ENCODE peak calls at places on chromosomes 12 and 14, in five cellular contexts. One of them, this sample, is unnamed.
A peak's percentile ranks its signal among the peaks of the same experiment; 100 is the strongest.

GRCh38 chr14:91770185-91770584 is 38.3 kb upstream of the CATSPERB start:
- DNase-seq in A549: no peak
- DNase-seq in cardiac fibroblast: no peak
- DNase-seq in hepatocyte: no peak
- DNase-seq in CD4-positive, alpha-beta T cell: no peak
- DNase-seq in this sample: no peak

GRCh38 chr12:115700896-115701465 is 576.5 kb downstream of the MED13L start:
- DNase-seq in A549: no peak
- DNase-seq in cardiac fibroblast: no peak
- DNase-seq in hepatocyte: no peak
- DNase-seq in CD4-positive, alpha-beta T cell: no peak
- DNase-seq in this sample: peak; percentile 14

GRCh38 chr12:95216704-95217376 is 427 bp downstream of the FGD6 start:
- DNase-seq in A549: peak; percentile 49
- DNase-seq in cardiac fibroblast: peak; percentile 33
- DNase-seq in hepatocyte: no peak
- DNase-seq in CD4-positive, alpha-beta T cell: no peak
- DNase-seq in this sample: no peak

GRCh38 chr12:41769810-41770209 is 374.9 kb downstream of the GXYLT1 start:
- DNase-seq in A549: no peak
- DNase-seq in cardiac fibroblast: no peak
- DNase-seq in hepatocyte: no peak
- DNase-seq in CD4-positive, alpha-beta T cell: no peak
- DNase-seq in this sample: no peak

GRCh38 chr12:52533686-52534470 is 13.7 kb upstream of the KRT5 start:
- DNase-seq in A549: no peak
- DNase-seq in cardiac fibroblast: no peak
- DNase-seq in hepatocyte: no peak
- DNase-seq in CD4-positive, alpha-beta T cell: no peak
- DNase-seq in this sample: no peak

GRCh38 chr12:650983-651382 is 12.3 kb downstream of the NINJ2 start:
- DNase-seq in A549: no peak
- DNase-seq in cardiac fibroblast: no peak
- DNase-seq in hepatocyte: no peak
- DNase-seq in CD4-positive, alpha-beta T cell: no peak
- DNase-seq in this sample: no peak

GRCh38 chr12:131499160-131499863 is 211.6 kb upstream of the SFSWAP start:
- DNase-seq in A549: no peak
- DNase-seq in cardiac fibroblast: no peak
- DNase-seq in hepatocyte: peak; percentile 22
- DNase-seq in CD4-positive, alpha-beta T cell: no peak
- DNase-seq in this sample: no peak

GRCh38 chr12:21324551-21324950 is 10.2 kb downstream of the SLCO1A2 start:
- DNase-seq in A549: no peak
- DNase-seq in cardiac fibroblast: no peak
- DNase-seq in hepatocyte: no peak
- DNase-seq in CD4-positive, alpha-beta T cell: no peak
- DNase-seq in this sample: no peak

GRCh38 chr14:103121846-103122577 is 1.2 kb upstream of the TNFAIP2 start:
- DNase-seq in A549: peak; percentile 98
- DNase-seq in cardiac fibroblast: peak; percentile 88
- DNase-seq in hepatocyte: peak; percentile 87
- DNase-seq in CD4-positive, alpha-beta T cell: no peak
- DNase-seq in this sample: no peak

GRCh38 chr12:108833355-108833733 is 24.0 kb downstream of the SSH1 start:
- DNase-seq in A549: peak; percentile 79
- DNase-seq in cardiac fibroblast: peak; percentile 98
- DNase-seq in hepatocyte: peak; percentile 57
- DNase-seq in CD4-positive, alpha-beta T cell: no peak
- DNase-seq in this sample: no peak

GRCh38 chr14:31927348-31927826 is 149.7 kb upstream of the ARHGAP5 start:
- DNase-seq in A549: peak; percentile 84
- DNase-seq in cardiac fibroblast: peak; percentile 96
- DNase-seq in hepatocyte: peak; percentile 68
- DNase-seq in CD4-positive, alpha-beta T cell: no peak
- DNase-seq in this sample: peak; percentile 48

GRCh38 chr14:97233319-97233980 is 436.3 kb downstream of the VRK1 start:
- DNase-seq in A549: no peak
- DNase-seq in cardiac fibroblast: no peak
- DNase-seq in hepatocyte: no peak
- DNase-seq in CD4-positive, alpha-beta T cell: no peak
- DNase-seq in this sample: no peak

GRCh38 chr12:105588126-105588525 is 257.6 kb downstream of the C12orf75 start:
- DNase-seq in A549: no peak
- DNase-seq in cardiac fibroblast: no peak
- DNase-seq in hepatocyte: no peak
- DNase-seq in CD4-positive, alpha-beta T cell: no peak
- DNase-seq in this sample: no peak

GRCh38 chr14:102507026-102507860 is 2.3 kb downstream of the ANKRD9 start:
- DNase-seq in A549: no peak
- DNase-seq in cardiac fibroblast: no peak
- DNase-seq in hepatocyte: peak; percentile 8
- DNase-seq in CD4-positive, alpha-beta T cell: no peak
- DNase-seq in this sample: no peak

GRCh38 chr14:54881235-54881760 is 21.3 kb downstream of the GCH1 start:
- DNase-seq in A549: no peak
- DNase-seq in cardiac fibroblast: peak; percentile 88
- DNase-seq in hepatocyte: no peak
- DNase-seq in CD4-positive, alpha-beta T cell: no peak
- DNase-seq in this sample: no peak

GRCh38 chr12:3694673-3695072 is 58.2 kb downstream of the CRACR2A start:
- DNase-seq in A549: no peak
- DNase-seq in cardiac fibroblast: no peak
- DNase-seq in hepatocyte: no peak
- DNase-seq in CD4-positive, alpha-beta T cell: no peak
- DNase-seq in this sample: no peak

GRCh38 chr12:130501821-130502220 is 164.1 kb downstream of the PIWIL1 start:
- DNase-seq in A549: no peak
- DNase-seq in cardiac fibroblast: no peak
- DNase-seq in hepatocyte: no peak
- DNase-seq in CD4-positive, alpha-beta T cell: no peak
- DNase-seq in this sample: no peak

DNA sequence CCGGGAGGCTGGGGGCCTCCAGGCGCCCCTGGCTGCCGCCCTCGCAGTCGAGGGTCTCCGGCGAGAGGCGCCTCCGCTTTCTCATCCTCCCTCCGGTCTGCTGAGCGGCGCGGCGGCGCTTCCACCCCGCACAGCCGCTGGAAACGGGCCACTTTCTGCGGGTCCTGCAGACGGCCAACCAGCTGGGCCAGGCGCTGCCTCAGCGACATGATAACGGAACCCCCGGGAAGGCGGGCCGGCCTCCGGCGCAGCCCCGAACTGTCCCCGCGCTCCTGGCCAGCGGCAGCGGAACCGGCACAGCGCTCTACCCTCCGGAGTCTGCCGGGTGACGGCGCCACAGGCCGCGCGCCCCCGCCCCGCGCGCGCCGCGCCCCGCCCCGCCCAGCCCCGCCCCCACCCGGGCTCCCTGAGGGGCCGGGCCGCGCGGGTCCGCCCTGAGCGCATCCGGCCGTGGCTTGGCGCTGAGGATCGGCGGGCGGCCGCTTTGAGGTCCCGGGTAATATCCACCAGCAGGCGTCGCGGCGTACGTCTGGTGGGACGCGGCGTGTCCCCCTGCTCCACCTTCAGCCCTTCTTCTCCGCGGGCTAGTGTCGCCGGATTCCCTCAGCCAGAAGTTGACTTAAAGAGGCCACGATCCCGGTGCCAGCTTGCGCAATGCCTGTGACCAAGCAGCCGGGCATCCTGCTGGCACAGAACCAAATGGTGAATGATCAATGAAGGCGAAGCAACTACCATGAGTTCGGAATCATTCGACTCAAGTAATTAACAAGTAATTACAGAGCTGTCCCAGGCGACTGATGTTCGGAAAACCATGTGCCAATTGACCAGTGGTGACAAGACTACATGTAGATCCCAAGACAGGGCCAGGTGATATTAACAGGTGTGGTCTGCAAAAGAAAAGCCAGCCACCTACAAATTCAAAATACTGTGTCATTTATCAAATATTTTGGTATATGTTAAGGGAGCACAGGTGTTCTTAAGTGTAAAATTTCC is at the start of gene SGPP1:
- DNase-seq in A549: peak; percentile 85
- DNase-seq in cardiac fibroblast: peak; percentile 80
- DNase-seq in hepatocyte: peak; percentile 87
- DNase-seq in CD4-positive, alpha-beta T cell: peak; percentile 65
- DNase-seq in this sample: peak; percentile 18
- TF ChIP-seq CTCF in A549: peak; percentile 28
- TF ChIP-seq CTCF in cardiac fibroblast: peak; percentile 29
- TF ChIP-seq CTCF in hepatocyte: peak; percentile 32
- TF ChIP-seq CTCF in CD4-positive, alpha-beta T cell: peak; percentile 54
- TF ChIP-seq CTCF in this sample: peak; percentile 26

DNA sequence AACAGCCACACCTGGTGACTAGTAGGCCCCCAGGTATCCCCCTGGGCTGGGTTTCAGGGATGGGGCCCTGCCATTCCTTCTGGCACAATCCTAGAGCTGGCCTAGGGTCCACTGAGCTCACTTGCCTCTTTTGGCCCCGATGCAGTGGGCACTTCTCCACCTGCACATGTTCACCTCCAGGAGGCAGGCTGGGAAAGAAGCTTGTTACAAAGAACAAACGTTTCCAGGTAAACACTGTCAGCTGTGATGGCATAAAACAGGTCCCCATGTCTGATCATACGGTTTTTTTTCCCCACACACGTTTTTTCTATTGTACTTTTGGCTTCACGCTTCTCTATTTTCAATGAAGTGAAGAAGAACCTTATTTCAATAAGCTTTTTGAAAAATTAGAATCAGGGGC is 15.8 kb upstream of the HVCN1 start:
- DNase-seq in A549: peak; percentile 53
- DNase-seq in cardiac fibroblast: no peak
- DNase-seq in hepatocyte: peak; percentile 55
- DNase-seq in CD4-positive, alpha-beta T cell: no peak
- DNase-seq in this sample: no peak
- TF ChIP-seq CTCF in A549: peak; percentile 15
- TF ChIP-seq CTCF in cardiac fibroblast: peak; percentile 17
- TF ChIP-seq CTCF in hepatocyte: peak; percentile 38
- TF ChIP-seq CTCF in CD4-positive, alpha-beta T cell: no peak
- TF ChIP-seq CTCF in this sample: no peak

DNA sequence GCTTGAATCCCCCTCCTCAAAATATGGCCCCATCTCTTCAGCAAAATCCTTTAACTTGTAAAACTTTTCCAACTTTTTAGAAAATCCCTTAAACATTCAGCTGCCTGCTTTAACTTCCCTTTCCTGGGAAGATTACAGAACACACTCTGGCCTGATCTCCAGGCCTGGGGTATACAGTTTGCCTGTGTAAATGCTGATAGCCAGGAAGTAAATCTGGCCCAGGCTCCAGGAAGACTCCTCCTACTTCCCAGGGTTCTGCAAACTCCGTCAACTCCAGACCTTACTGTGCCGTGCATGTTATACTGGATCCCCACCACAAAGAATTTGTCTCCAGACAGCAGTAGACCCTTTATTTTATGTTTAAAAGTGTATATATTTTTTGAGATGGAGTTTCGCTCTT is 67.0 kb upstream of the FERMT2 start:
- DNase-seq in A549: no peak
- DNase-seq in cardiac fibroblast: no peak
- DNase-seq in hepatocyte: no peak
- DNase-seq in CD4-positive, alpha-beta T cell: no peak
- DNase-seq in this sample: no peak
- TF ChIP-seq CTCF in A549: no peak
- TF ChIP-seq CTCF in cardiac fibroblast: no peak
- TF ChIP-seq CTCF in hepatocyte: no peak
- TF ChIP-seq CTCF in CD4-positive, alpha-beta T cell: no peak
- TF ChIP-seq CTCF in this sample: no peak

GRCh38 chr14:95710106-95710505 is 3.8 kb downstream of the TCL1A start:
- DNase-seq in A549: no peak
- DNase-seq in cardiac fibroblast: no peak
- DNase-seq in hepatocyte: no peak
- DNase-seq in CD4-positive, alpha-beta T cell: no peak
- DNase-seq in this sample: no peak

GRCh38 chr14:95712398-95712797 is 1.5 kb downstream of the TCL1A start:
- DNase-seq in A549: no peak
- DNase-seq in cardiac fibroblast: no peak
- DNase-seq in hepatocyte: no peak
- DNase-seq in CD4-positive, alpha-beta T cell: no peak
- DNase-seq in this sample: no peak

GRCh38 chr14:95711476-95712176 is 2.3 kb downstream of the TCL1A start:
- DNase-seq in A549: no peak
- DNase-seq in cardiac fibroblast: no peak
- DNase-seq in hepatocyte: no peak
- DNase-seq in CD4-positive, alpha-beta T cell: no peak
- DNase-seq in this sample: no peak

GRCh38 chr14:95713596-95714371 is at the start of gene TCL1A:
- DNase-seq in A549: no peak
- DNase-seq in cardiac fibroblast: no peak
- DNase-seq in hepatocyte: no peak
- DNase-seq in CD4-positive, alpha-beta T cell: no peak
- DNase-seq in this sample: no peak
- TF ChIP-seq CTCF in A549: no peak
- TF ChIP-seq CTCF in cardiac fibroblast: no peak
- TF ChIP-seq CTCF in hepatocyte: no peak
- TF ChIP-seq CTCF in CD4-positive, alpha-beta T cell: no peak
- TF ChIP-seq CTCF in this sample: no peak